ENCODE peak calls at places on chromosome 14, in four cellular contexts. H is HL-60, G is K562, V is GM12878. F is an unnamed sample.

GRCh38 chr14:29454026-29454693 is 473.5 kb downstream of the PRKD1 start:
- DNase-seq in G (no peak), H (no peak), V (no peak), F (no peak)

GRCh38 chr14:67522270-67522669 is 10.8 kb upstream of the PLEKHH1 start:
- DNase-seq in H (no peak), G (no peak), V (no peak), F (no peak)

GRCh38 chr14:42140001-42140400 is 533.3 kb downstream of the LRFN5 start:
- DNase-seq in G (no peak), V (no peak), H (no peak), F (no peak)

GRCh38 chr14:37597538-37598084 is 2.2 kb downstream of the TTC6 start:
- DNase-seq in V (no peak), H (no peak), G (no peak), F (no peak)

GRCh38 chr14:40216976-40217375 is 784.7 kb upstream of the FBXO33 start:
- DNase-seq in G (no peak), V (no peak), H (no peak), F (no peak)

GRCh38 chr14:45705954-45706353 is 453.0 kb upstream of the MIS18BP1 start:
- DNase-seq in V (no peak), G (no peak), H (no peak), F (no peak)

GRCh38 chr14:68675233-68675577 is 117.7 kb downstream of the ZFP36L1 start:
- DNase-seq in H (no peak), V (no peak), G (no peak), F (no peak)

GRCh38 chr14:69994002-69994401 is 114.8 kb downstream of the SMOC1 start:
- DNase-seq in G (no peak), H (no peak), V (no peak), F (no peak)

GRCh38 chr14:81509838-81510452 is 23.7 kb downstream of the SEL1L start:
- DNase-seq in V (no peak), H (no peak), G (no peak), F (no peak)

GRCh38 chr14:99727096-99727870 is 43.2 kb downstream of the CYP46A1 start:
- DNase-seq in H (no peak), V (no peak), G (no peak), F (no peak)

GRCh38 chr14:100364403-100364802 is 41.3 kb downstream of the SLC25A47 start:
- DNase-seq in V (no peak), H (no peak), G (no peak), F (no peak)

GRCh38 chr14:75876526-75876925 is 105.3 kb downstream of the TGFB3 start:
- DNase-seq in G (no peak), V (no peak), H (no peak), F (no peak)

GRCh38 chr14:50944647-50945413 is 547 bp upstream of the PYGL start:
- DNase-seq in H (no peak), G (no peak), V (no peak), F (no peak)

GRCh38 chr14:69316449-69317391 is 56.8 kb downstream of the GALNT16 start:
- DNase-seq in H (no peak), G (no peak), V (no peak), F (no peak)

GRCh38 chr14:88981948-88982347 is 157.5 kb downstream of the TTC8 start:
- DNase-seq in V (no peak), G (no peak), H (no peak), F (no peak)

GRCh38 chr14:98513558-98513957 is 758.4 kb downstream of the BCL11B start:
- DNase-seq in V (no peak), H (no peak), G (no peak), F (no peak)

GRCh38 chr14:36268957-36269734 is 51.3 kb downstream of the MBIP start:
- DNase-seq in V (no peak), H (no peak), G (no peak), F (no peak)

GRCh38 chr14:53408175-53408879 is 255.2 kb upstream of the DDHD1 start:
- DNase-seq in G (no peak), V (no peak), H (no peak), F (no peak)

GRCh38 chr14:74391479-74391878 is 34.5 kb downstream of the SYNDIG1L start:
- DNase-seq in V (no peak), H (no peak), G (no peak), F (no peak)

GRCh38 chr14:48052973-48053372 is 377.6 kb upstream of the MDGA2 start:
- DNase-seq in V (no peak), H (no peak), G (no peak), F (no peak)

GRCh38 chr14:35335388-35336092 is 43.4 kb downstream of the PSMA6 start:
- DNase-seq in G (no peak), V (no peak), H (no peak), F (no peak)

GRCh38 chr14:89912667-89913211 is 41.8 kb downstream of the EFCAB11 start:
- DNase-seq in G (no peak), V (no peak), H (no peak), F (no peak)

GRCh38 chr14:68033533-68033932 is 214.0 kb downstream of the RAD51B start:
- DNase-seq in G (no peak), V (no peak), H (no peak), F (no peak)

DNA sequence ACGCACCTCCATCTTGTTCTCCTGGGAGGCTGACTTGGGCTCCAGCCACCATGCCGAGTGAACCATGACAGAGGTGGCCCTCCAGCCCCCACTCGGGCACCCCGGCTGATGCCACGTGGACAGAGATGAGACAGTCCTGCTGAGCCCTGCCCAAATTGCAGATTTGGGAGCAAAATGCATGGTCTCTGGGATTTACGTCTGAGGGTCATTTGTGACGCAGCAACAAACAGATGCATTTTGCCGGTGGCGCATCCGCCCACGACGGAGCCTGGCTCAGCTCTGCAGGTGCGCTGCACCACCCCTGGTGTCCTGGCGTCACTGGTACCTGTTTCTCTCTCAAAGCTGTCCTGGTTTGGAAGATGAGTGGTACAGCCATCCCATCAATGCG is 31.1 kb upstream of the INF2 start:
- DNase-seq in G (no peak), H (no peak), V (no peak), F (no peak)
- TF ChIP-seq SPI1 in G (no peak), H (no peak), V (no peak), F (no peak)

GRCh38 chr14:33839193-33840076 is 111.4 kb downstream of the EGLN3 start:
- DNase-seq in G (peak; percentile 46), V (no peak), H (peak; percentile 40), F (peak; percentile 23)
- TF ChIP-seq SPI1 in G (no peak), V (no peak), H (no peak), F (no peak)

DNA sequence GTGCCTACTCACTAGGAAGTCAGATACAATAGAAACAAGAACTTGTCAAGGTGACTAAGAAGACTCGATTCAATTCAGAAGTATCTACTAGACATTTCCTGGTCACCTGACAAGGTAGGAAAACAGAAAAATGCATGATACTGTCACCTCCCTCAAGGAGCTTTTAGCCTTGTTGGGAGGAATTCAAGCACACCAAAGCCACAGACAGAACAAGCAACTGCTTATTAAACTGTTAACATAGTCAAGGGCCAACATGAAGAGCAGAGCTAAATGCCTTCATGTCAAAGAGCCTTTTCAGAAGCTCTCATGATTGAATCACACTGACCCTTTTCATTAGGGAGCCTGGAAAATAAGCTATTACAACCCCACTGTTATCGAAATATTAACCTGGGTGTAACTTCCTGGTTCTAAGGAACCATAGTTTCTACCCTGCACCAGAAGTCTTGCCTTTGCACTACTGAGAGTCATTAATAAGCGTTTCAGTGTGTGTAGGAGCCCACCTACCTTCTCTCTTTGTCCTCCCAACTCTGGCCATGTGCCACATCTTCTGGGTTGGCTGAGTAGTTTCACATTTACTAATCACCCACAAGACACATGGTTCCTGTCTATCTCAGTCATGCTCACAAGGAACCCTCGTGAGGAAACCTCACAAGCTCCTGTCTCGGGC is 31.0 kb upstream of the LGALS3 start:
- DNase-seq in H (no peak), V (peak; percentile 99), G (no peak), F (peak; percentile 34)
- TF ChIP-seq SPI1 in H (no peak), V (no peak), G (no peak), F (peak; percentile 19)

GRCh38 chr14:104956290-104956890 is 21.8 kb downstream of the AHNAK2 start:
- DNase-seq in G (no peak), V (no peak), H (no peak), F (no peak)

GRCh38 chr14:104955396-104955770 is 22.8 kb downstream of the AHNAK2 start:
- DNase-seq in G (no peak), H (no peak), V (no peak), F (no peak)

GRCh38 chr14:104953896-104954656 is 24.1 kb downstream of the AHNAK2 start:
- DNase-seq in G (no peak), H (no peak), V (no peak), F (no peak)

GRCh38 chr14:104954746-104955395 is 23.3 kb downstream of the AHNAK2 start:
- DNase-seq in H (no peak), G (no peak), V (no peak), F (no peak)

DNA sequence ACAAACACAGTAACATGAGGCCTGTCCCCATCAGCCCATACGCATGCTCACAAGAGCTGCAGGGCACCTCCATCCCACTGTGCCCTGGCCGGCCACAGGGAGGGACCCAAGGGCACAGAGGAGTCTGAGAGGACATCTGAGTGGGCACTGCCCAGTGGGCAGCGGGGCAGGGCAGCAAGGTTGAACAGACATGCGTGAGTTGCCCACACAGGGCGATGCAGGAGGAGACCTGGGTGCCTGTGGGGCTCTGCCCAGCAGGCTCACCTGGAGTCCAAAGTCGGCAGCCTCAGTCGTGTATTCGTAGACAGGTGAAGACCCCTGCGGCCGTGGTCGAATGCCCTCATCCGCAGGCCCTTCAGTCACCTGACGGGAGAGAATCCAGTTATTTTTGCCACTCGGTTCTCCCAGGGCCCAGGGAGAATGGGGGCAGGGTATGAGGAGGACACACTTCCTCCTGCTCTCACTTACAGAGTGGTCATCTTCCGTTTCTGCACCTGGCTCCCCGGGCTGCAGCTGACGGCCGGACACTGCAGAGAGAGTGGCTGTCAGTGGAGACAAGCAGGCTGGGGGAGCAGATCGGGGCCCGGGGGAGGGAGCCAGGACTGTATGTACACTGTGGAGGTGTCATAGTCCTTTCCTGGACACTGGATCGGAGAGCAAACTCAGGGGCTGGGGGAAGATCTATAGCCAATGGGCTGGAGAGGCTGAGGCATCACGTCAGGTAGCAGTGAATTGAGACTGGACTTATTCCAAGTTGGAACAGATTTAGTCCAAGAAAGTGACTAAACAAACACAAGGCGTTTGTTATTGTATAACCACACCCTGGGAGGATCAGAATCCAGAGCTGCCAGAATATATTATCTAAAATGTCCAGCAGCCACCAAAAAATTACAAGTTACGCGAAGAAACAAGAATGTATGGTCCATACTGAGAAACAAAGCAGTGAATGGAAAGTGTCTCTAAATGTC is 20.7 kb downstream of the AHNAK2 start:
- DNase-seq in V (no peak), G (no peak), H (no peak), F (no peak)
- TF ChIP-seq SPI1 in V (no peak), G (no peak), H (no peak), F (no peak)

GRCh38 chr14:49670475-49670874 is 17.5 kb downstream of the POLE2 start:
- DNase-seq in G (no peak), H (no peak), V (no peak), F (no peak)
- TF ChIP-seq SPI1 in G (peak; percentile 70), H (peak; percentile 88), V (no peak), F (peak; percentile 47)

GRCh38 chr14:56271988-56272387 is 153.8 kb downstream of the PELI2 start:
- DNase-seq in G (no peak), H (no peak), V (no peak), F (no peak)
- TF ChIP-seq SPI1 in G (no peak), H (no peak), V (no peak), F (no peak)

DNA sequence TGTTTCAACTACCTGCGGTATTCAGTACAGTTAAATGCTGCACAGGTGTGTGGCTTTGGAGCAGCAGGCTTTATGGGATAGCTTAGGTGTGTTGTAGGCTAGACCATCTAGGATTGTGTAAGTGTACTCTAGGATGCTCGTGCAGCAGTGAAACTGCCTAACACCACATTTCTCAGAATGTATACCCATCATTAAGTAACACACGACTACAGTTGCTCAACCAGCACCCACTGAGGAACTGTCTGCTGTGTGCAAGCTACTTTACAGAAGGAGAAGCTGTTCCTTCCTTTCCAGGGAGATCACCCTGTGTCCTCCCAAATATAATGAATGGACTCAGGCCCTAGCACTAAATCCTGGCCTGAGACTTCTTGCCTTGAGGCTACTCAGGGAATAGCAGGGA is 94.8 kb downstream of the SLC24A4 start:
- DNase-seq in G (no peak), V (no peak), H (peak; percentile 96), F (no peak)
- TF ChIP-seq SPI1 in G (no peak), V (no peak), H (peak; percentile 89), F (no peak)